ENCODE peak calls at places on chromosomes 12 and 14, in four cellular contexts. One of them, this sample, is unnamed.

GRCh38 chr12:125271850-125272249 is 206.6 kb downstream of the AACS start:
- DNase-seq in HepG2: no peak
- DNase-seq in transverse colon: no peak
- DNase-seq in sigmoid colon: no peak
- DNase-seq in this sample: no peak

GRCh38 chr14:73457050-73457934 is 1.1 kb downstream of the NUMB start:
- DNase-seq in sigmoid colon: peak; percentile 80
- DNase-seq in HepG2: no peak
- DNase-seq in transverse colon: no peak
- DNase-seq in this sample: peak; percentile 77

GRCh38 chr14:38238332-38238731 is 17.6 kb downstream of the CLEC14A start:
- DNase-seq in sigmoid colon: no peak
- DNase-seq in transverse colon: no peak
- DNase-seq in HepG2: no peak
- DNase-seq in this sample: no peak

GRCh38 chr14:22641851-22642250 is 2.3 kb downstream of the OR6J1 start:
- DNase-seq in HepG2: no peak
- DNase-seq in sigmoid colon: no peak
- DNase-seq in transverse colon: peak; percentile 48
- DNase-seq in this sample: no peak

GRCh38 chr14:75821828-75822521 is 159.8 kb downstream of the TGFB3 start:
- DNase-seq in sigmoid colon: no peak
- DNase-seq in transverse colon: no peak
- DNase-seq in HepG2: no peak
- DNase-seq in this sample: no peak

GRCh38 chr14:28661171-28661772 is 105.3 kb upstream of the FOXG1 start:
- DNase-seq in sigmoid colon: no peak
- DNase-seq in HepG2: peak; percentile 16
- DNase-seq in transverse colon: no peak
- DNase-seq in this sample: no peak

GRCh38 chr14:90897022-90897421 is 80.8 kb upstream of the TTC7B start:
- DNase-seq in sigmoid colon: no peak
- DNase-seq in transverse colon: peak; percentile 36
- DNase-seq in HepG2: no peak
- DNase-seq in this sample: no peak

GRCh38 chr12:95336387-95337067 is 118.9 kb downstream of the VEZT start:
- DNase-seq in HepG2: peak; percentile 86
- DNase-seq in transverse colon: peak; percentile 66
- DNase-seq in sigmoid colon: peak; percentile 89
- DNase-seq in this sample: peak; percentile 74

GRCh38 chr14:63513756-63514155 is 29.4 kb downstream of the PPP2R5E start:
- DNase-seq in HepG2: no peak
- DNase-seq in sigmoid colon: no peak
- DNase-seq in transverse colon: no peak
- DNase-seq in this sample: no peak

GRCh38 chr14:99393059-99393655 is 87.5 kb downstream of the SETD3 start:
- DNase-seq in transverse colon: peak; percentile 55
- DNase-seq in HepG2: peak; percentile 23
- DNase-seq in sigmoid colon: no peak
- DNase-seq in this sample: no peak

GRCh38 chr12:124916370-124917134 is 2.1 kb upstream of the UBC start:
- DNase-seq in transverse colon: peak; percentile 84
- DNase-seq in sigmoid colon: peak; percentile 92
- DNase-seq in HepG2: peak; percentile 96
- DNase-seq in this sample: peak; percentile 87

GRCh38 chr12:98754095-98754494 is 109.0 kb downstream of the APAF1 start:
- DNase-seq in sigmoid colon: no peak
- DNase-seq in transverse colon: no peak
- DNase-seq in HepG2: peak; percentile 67
- DNase-seq in this sample: no peak

GRCh38 chr12:39912211-39912980 is 193.5 kb downstream of the SLC2A13 start:
- DNase-seq in sigmoid colon: peak; percentile 79
- DNase-seq in transverse colon: peak; percentile 86
- DNase-seq in HepG2: peak; percentile 18
- DNase-seq in this sample: peak; percentile 78

GRCh38 chr14:63573579-63573978 is 30.4 kb upstream of the PPP2R5E start:
- DNase-seq in sigmoid colon: no peak
- DNase-seq in HepG2: no peak
- DNase-seq in transverse colon: no peak
- DNase-seq in this sample: no peak

GRCh38 chr14:59428581-59429012 is 36.6 kb downstream of the GPR135 start:
- DNase-seq in HepG2: no peak
- DNase-seq in sigmoid colon: no peak
- DNase-seq in transverse colon: no peak
- DNase-seq in this sample: no peak

GRCh38 chr14:90093942-90094595 is 32.3 kb downstream of the KCNK13 start:
- DNase-seq in HepG2: no peak
- DNase-seq in transverse colon: no peak
- DNase-seq in sigmoid colon: no peak
- DNase-seq in this sample: no peak

GRCh38 chr12:27549231-27549800 is 25.3 kb downstream of the PPFIBP1 start:
- DNase-seq in HepG2: peak; percentile 52
- DNase-seq in sigmoid colon: no peak
- DNase-seq in transverse colon: no peak
- DNase-seq in this sample: no peak

GRCh38 chr14:104887623-104888488 is 22.8 kb downstream of the CEP170B start:
- DNase-seq in HepG2: no peak
- DNase-seq in sigmoid colon: peak; percentile 60
- DNase-seq in transverse colon: no peak
- DNase-seq in this sample: no peak

GRCh38 chr12:90280033-90280432 is 571.4 kb upstream of the ATP2B1 start:
- DNase-seq in sigmoid colon: no peak
- DNase-seq in transverse colon: no peak
- DNase-seq in HepG2: no peak
- DNase-seq in this sample: no peak

GRCh38 chr12:93946542-93947150 is 201.7 kb upstream of the PLXNC1 start:
- DNase-seq in transverse colon: no peak
- DNase-seq in HepG2: no peak
- DNase-seq in sigmoid colon: no peak
- DNase-seq in this sample: no peak

DNA sequence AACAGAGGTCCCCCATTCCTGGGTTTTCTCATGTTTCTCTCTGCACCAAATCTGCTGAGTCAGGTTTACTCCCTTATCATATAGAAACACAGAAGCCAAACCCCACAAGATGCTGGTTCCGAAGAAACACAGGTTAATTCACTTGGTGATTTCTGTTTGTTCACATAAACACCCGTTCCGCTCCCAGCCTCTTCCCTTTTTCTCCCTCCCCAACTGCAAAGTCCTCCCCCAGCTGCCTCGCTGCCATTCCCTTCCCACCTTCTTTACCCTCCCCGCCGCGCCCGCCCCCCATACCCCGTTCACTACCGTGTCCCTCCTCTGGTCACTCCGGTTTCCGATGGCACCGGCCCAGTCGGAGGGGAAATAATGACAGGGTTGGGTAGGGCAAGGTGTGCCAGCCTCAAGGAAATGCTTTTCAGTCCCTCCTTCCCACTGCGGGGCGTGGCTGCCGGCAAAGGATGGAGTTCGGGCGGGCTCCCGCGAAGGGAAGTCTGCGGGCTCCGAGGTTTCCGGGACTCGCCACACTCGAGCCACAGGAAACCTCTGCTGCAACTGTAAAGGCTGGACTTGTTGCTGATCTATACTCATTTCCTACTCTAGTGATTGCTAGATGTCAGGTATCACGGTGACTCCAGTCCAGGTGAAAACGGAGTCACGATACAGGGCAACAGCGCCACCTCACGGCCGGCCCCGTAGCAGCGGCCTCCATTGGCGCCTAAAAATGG is at the start of gene STYK1:
- DNase-seq in transverse colon: peak; percentile 90
- DNase-seq in HepG2: peak; percentile 20
- DNase-seq in sigmoid colon: no peak
- DNase-seq in this sample: peak; percentile 79
- TF ChIP-seq POLR2A in transverse colon: peak; percentile 84
- TF ChIP-seq POLR2A in HepG2: no peak
- TF ChIP-seq POLR2A in sigmoid colon: no peak
- TF ChIP-seq POLR2A in this sample: no peak

GRCh38 chr12:7017870-7018349 is 366 bp downstream of the LPCAT3 start:
- DNase-seq in sigmoid colon: no peak
- DNase-seq in transverse colon: peak; percentile 50
- DNase-seq in HepG2: no peak
- DNase-seq in this sample: peak; percentile 89

GRCh38 chr12:7016958-7017571 is 1.2 kb downstream of the LPCAT3 start:
- DNase-seq in transverse colon: no peak
- DNase-seq in HepG2: no peak
- DNase-seq in sigmoid colon: no peak
- DNase-seq in this sample: no peak

GRCh38 chr12:7018350-7019042 is at the start of gene LPCAT3:
- DNase-seq in HepG2: peak; percentile 92
- DNase-seq in sigmoid colon: peak; percentile 99
- DNase-seq in transverse colon: peak; percentile 98
- DNase-seq in this sample: peak; percentile 98

GRCh38 chr12:7013101-7013500 is 5.2 kb downstream of the LPCAT3 start:
- DNase-seq in sigmoid colon: no peak
- DNase-seq in HepG2: no peak
- DNase-seq in transverse colon: no peak
- DNase-seq in this sample: no peak

DNA sequence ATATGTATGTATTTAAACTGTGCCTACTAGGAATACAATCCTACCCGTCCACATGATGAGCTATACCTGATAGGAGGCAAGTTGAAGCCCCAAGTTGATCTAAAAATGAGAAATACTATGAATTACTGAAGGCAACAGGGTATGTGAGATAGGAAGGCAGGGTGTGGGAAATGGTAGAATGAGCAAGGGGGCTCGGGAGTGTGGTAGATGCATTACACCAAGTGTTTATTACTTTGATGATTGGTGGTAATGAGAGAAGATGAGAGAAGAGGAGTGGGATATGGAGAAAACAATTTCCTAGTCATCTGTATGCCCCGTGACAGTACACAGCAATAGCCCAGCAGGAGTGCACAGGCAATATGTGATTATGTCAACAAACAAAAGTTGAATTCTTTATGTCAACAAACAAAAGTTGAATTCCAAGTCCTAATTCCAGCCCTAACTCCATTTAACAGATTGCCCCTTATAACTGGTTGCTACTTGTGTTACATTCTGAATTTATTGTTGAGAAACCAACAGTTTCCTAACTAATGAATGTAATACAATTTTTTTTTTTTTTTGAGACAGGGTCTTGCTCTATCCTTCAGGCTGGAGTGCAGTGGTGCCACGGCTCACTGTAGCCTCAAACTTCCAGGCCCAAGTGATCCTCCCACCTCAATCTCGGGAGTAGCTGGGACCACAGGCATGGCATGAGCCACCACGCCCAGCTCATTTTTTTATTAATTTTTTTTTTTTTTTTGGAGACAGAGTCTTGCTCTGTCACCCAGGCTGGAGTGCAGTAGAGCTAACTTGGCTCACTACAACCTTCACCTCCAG is 2.5 kb downstream of the LPCAT3 start:
- DNase-seq in HepG2: no peak
- DNase-seq in sigmoid colon: no peak
- DNase-seq in transverse colon: no peak
- DNase-seq in this sample: no peak
- H3K4me3 ChIP-seq in HepG2: no peak overlapping the region
- H3K4me3 ChIP-seq in sigmoid colon: no peak overlapping the region
- H3K4me3 ChIP-seq in transverse colon: no peak overlapping the region
- H3K4me3 ChIP-seq in this sample: no peak overlapping the region

GRCh38 chr12:41932470-41932991 is 212.1 kb downstream of the GXYLT1 start:
- DNase-seq in transverse colon: peak; percentile 28
- DNase-seq in sigmoid colon: peak; percentile 72
- DNase-seq in HepG2: no peak
- DNase-seq in this sample: peak; percentile 81
- TF ChIP-seq EP300 in transverse colon: no peak
- TF ChIP-seq EP300 in sigmoid colon: no peak
- TF ChIP-seq EP300 in HepG2: no peak
- TF ChIP-seq EP300 in this sample: no peak

GRCh38 chr12:2432856-2433255 is 361.9 kb upstream of the FKBP4 start:
- DNase-seq in transverse colon: no peak
- DNase-seq in HepG2: no peak
- DNase-seq in sigmoid colon: no peak
- DNase-seq in this sample: no peak

GRCh38 chr12:2439332-2440100 is 355.3 kb upstream of the FKBP4 start:
- DNase-seq in HepG2: no peak
- DNase-seq in sigmoid colon: no peak
- DNase-seq in transverse colon: no peak
- DNase-seq in this sample: no peak

GRCh38 chr12:2431810-2432209 is 363.0 kb upstream of the FKBP4 start:
- DNase-seq in HepG2: no peak
- DNase-seq in transverse colon: peak; percentile 29
- DNase-seq in sigmoid colon: peak; percentile 88
- DNase-seq in this sample: no peak

GRCh38 chr12:2435511-2435910 is 359.3 kb upstream of the FKBP4 start:
- DNase-seq in transverse colon: no peak
- DNase-seq in HepG2: no peak
- DNase-seq in sigmoid colon: no peak
- DNase-seq in this sample: no peak
- TF ChIP-seq POLR2A in transverse colon: no peak
- TF ChIP-seq POLR2A in HepG2: no peak
- TF ChIP-seq POLR2A in sigmoid colon: no peak
- TF ChIP-seq POLR2A in this sample: no peak

GRCh38 chr14:103611215-103611614 is 17.8 kb upstream of the KLC1 start:
- DNase-seq in sigmoid colon: no peak
- DNase-seq in HepG2: no peak
- DNase-seq in transverse colon: no peak
- DNase-seq in this sample: no peak

GRCh38 chr14:103607822-103608221 is 21.2 kb upstream of the KLC1 start:
- DNase-seq in HepG2: no peak
- DNase-seq in transverse colon: no peak
- DNase-seq in sigmoid colon: no peak
- DNase-seq in this sample: no peak

GRCh38 chr14:103604620-103605019 is 24.4 kb upstream of the KLC1 start:
- DNase-seq in HepG2: no peak
- DNase-seq in sigmoid colon: no peak
- DNase-seq in transverse colon: no peak
- DNase-seq in this sample: no peak

GRCh38 chr14:103607039-103607668 is 21.9 kb upstream of the KLC1 start:
- DNase-seq in sigmoid colon: peak; percentile 92
- DNase-seq in transverse colon: peak; percentile 81
- DNase-seq in HepG2: no peak
- DNase-seq in this sample: peak; percentile 87
- H3K4me3 ChIP-seq in sigmoid colon: no peak overlapping the region
- H3K4me3 ChIP-seq in transverse colon: no peak overlapping the region
- H3K4me3 ChIP-seq in HepG2: no peak overlapping the region
- H3K4me3 ChIP-seq in this sample: peak overlapping the region; percentile 38

GRCh38 chr14:74762917-74763802 is at the start of gene YLPM1:
- DNase-seq in transverse colon: peak; percentile 94
- DNase-seq in HepG2: peak; percentile 94
- DNase-seq in sigmoid colon: peak; percentile 96
- DNase-seq in this sample: peak; percentile 94
- TF ChIP-seq EP300 in transverse colon: no peak
- TF ChIP-seq EP300 in HepG2: peak; percentile 24
- TF ChIP-seq EP300 in sigmoid colon: no peak
- TF ChIP-seq EP300 in this sample: no peak